ENCODE peak calls at places on chromosomes 7 and 10, in nine cellular contexts. F is DND-41, G is pancreas, T is mesendoderm, A is fibroblast of lung, Q is neuronal stem cell, W is GM23248, S is right lobe of liver, Z is cardiac muscle cell. I is an unnamed sample. For H3K27me3, the result is how much of the 10 kb centered on the place peaks cover.

GRCh38 chr10:80509108-80509402 is 28.6 kb upstream of the SH2D4B start:
- DNase-seq in F (no peak), G (no peak), T (no peak), A (no peak), Q (no peak), W (no peak), S (no peak), Z (no peak), I (no peak)

GRCh38 chr10:72277996-72278667 is 4.4 kb downstream of the DDIT4 start:
- DNase-seq in F (no peak), G (no peak), T (peak), A (no peak), Q (no peak), W (no peak), S (no peak), Z (peak), I (no peak)

GRCh38 chr7:139853576-139854511 is 24.8 kb downstream of the TBXAS1 start:
- DNase-seq in F (no peak), G (no peak), T (no peak), A (peak), Q (no peak), W (peak), S (no peak), Z (peak), I (no peak)

GRCh38 chr7:22983257-22983855 is 30.6 kb downstream of the HYCC1 start:
- DNase-seq in F (no peak), G (no peak), T (peak), A (peak), Q (no peak), W (peak), S (no peak), Z (no peak), I (no peak)

GRCh38 chr7:4168556-4168955 is 513.5 kb upstream of the FOXK1 start:
- DNase-seq in F (no peak), G (no peak), T (no peak), A (no peak), Q (no peak), W (no peak), S (no peak), Z (no peak), I (no peak)

GRCh38 chr7:119665791-119666190 is 607.2 kb upstream of the KCND2 start:
- DNase-seq in F (no peak), G (no peak), T (no peak), A (peak), Q (no peak), W (no peak), S (no peak), Z (peak), I (no peak)

GRCh38 chr10:71604324-71605018 is 115.1 kb downstream of the C10orf105 start:
- DNase-seq in F (no peak), G (no peak), T (peak), A (peak), Q (no peak), W (peak), S (no peak), Z (peak), I (peak)

GRCh38 chr7:113710310-113711106 is 208.3 kb downstream of the PPP1R3A start:
- DNase-seq in F (peak), G (no peak), T (peak), A (peak), Q (peak), W (peak), S (no peak), Z (peak), I (no peak)

GRCh38 chr10:45001382-45002148 is 842 bp downstream of the ZNF22 start:
- DNase-seq in F (peak), G (peak), T (peak), A (peak), Q (no peak), W (peak), S (peak), Z (peak), I (peak)

GRCh38 chr10:124001391-124002260 is 91.8 kb downstream of the CHST15 start:
- DNase-seq in F (peak), G (no peak), T (no peak), A (no peak), Q (no peak), W (no peak), S (no peak), Z (no peak), I (peak)

GRCh38 chr7:2928613-2929311 is 84.7 kb upstream of the GNA12 start:
- DNase-seq in F (no peak), G (peak), T (no peak), A (no peak), Q (no peak), W (no peak), S (peak), Z (no peak), I (peak)

GRCh38 chr10:15091418-15091817 is 2.8 kb upstream of the ACBD7 start:
- DNase-seq in F (no peak), G (no peak), T (no peak), A (no peak), Q (no peak), W (no peak), S (no peak), Z (no peak), I (no peak)

GRCh38 chr7:95609277-95609971 is 13.1 kb upstream of the PDK4 start:
- DNase-seq in F (no peak), G (no peak), T (no peak), A (peak), Q (no peak), W (peak), S (no peak), Z (peak), I (no peak)

GRCh38 chr7:95611224-95611623 is 14.9 kb upstream of the PDK4 start:
- DNase-seq in F (no peak), G (no peak), T (no peak), A (no peak), Q (no peak), W (no peak), S (no peak), Z (no peak), I (no peak)

GRCh38 chr7:95605275-95605674 is 9.0 kb upstream of the PDK4 start:
- DNase-seq in F (no peak), G (no peak), T (no peak), A (no peak), Q (no peak), W (no peak), S (no peak), Z (no peak), I (no peak)

GRCh38 chr7:95608344-95609173 is 12.2 kb upstream of the PDK4 start:
- DNase-seq in F (no peak), G (peak), T (peak), A (peak), Q (peak), W (peak), S (peak), Z (peak), I (peak)

DNA sequence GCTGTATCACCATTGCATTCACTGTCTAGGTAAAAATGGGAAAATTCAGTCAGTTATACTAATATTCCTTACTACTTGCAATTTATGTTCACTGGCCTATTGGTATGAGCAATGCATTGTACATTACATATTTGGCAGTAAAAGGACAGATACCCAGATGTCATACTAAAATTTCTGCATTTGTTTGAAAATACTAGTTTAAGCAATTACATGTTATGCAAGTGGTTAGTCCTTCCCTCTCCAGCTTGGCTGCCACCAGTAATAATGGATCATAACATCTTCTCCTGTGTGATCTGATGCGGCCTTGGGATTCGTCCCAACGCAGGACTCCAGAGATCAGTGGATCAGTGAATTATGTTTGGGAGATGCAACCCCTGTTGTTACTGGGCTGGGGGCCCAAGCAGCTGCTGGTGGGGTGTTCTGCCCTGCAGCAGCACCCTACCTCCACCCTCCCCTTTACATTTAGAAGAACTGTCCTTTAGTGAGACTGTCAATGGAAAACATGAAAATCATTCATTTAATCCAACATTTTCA is 11.2 kb upstream of the PDK4 start:
- DNase-seq in F (no peak), G (no peak), T (no peak), A (no peak), Q (no peak), W (peak), S (no peak), Z (no peak), I (no peak)
- H3K27ac ChIP-seq in F (peak), G (peak), T (no peak), A (no peak), Q (no peak), W (peak), S (peak), Z (no peak), I (no peak)

GRCh38 chr7:88395720-88396119 is 89.0 kb upstream of the STEAP4 start:
- DNase-seq in F (no peak), G (no peak), T (no peak), A (no peak), Q (no peak), W (no peak), S (no peak), Z (no peak), I (no peak)
- H3K27me3 ChIP-seq in F (under half), G (under half), T (under half), A (under half), Q (under half), W (under half), S (under half), Z (under half), I (under half)

GRCh38 chr7:157796846-157797245 is 460.0 kb downstream of the DNAJB6 start:
- DNase-seq in F (no peak), G (no peak), T (no peak), A (no peak), Q (no peak), W (no peak), S (no peak), Z (no peak), I (no peak)

GRCh38 chr7:157800281-157800680 is 463.5 kb downstream of the DNAJB6 start:
- DNase-seq in F (no peak), G (peak), T (no peak), A (no peak), Q (no peak), W (no peak), S (no peak), Z (no peak), I (no peak)

GRCh38 chr7:157797361-157797760 is 460.6 kb downstream of the DNAJB6 start:
- DNase-seq in F (no peak), G (no peak), T (peak), A (no peak), Q (no peak), W (no peak), S (no peak), Z (no peak), I (no peak)

GRCh38 chr7:157801109-157801508 is 464.3 kb downstream of the DNAJB6 start:
- DNase-seq in F (no peak), G (peak), T (no peak), A (no peak), Q (no peak), W (no peak), S (no peak), Z (no peak), I (no peak)

DNA sequence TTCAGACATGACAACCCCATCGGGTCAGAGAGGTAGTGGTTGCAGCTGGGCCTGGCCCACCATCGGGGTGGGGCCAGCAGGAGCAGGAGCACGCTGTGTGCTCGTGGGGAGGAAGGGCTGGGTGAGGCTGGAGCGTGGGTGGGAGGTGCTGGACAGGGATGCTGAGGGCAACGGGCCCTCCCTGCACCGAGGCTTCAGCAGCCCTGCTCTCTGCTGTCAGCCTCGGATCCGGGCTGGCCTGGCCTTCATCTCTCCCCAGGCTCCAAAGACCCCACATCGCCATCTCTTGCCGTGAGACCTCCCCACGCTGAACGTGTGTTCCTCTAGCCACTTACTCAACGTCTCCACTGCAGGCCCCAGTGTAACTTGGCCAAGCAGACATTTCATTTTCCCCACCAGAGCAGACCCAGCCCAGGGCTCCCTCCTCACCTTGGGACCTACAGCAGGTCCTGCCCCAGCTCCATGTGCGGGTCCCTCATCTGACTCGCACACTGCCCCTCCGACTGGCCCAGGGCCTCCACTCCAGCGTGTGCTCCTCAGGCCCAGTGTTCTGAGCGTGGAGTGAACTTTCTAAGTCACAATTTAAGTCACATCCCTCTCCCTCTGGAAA is 462.4 kb downstream of the DNAJB6 start:
- DNase-seq in F (no peak), G (peak), T (no peak), A (no peak), Q (no peak), W (no peak), S (no peak), Z (no peak), I (no peak)
- H3K4me3 ChIP-seq in F (no peak), G (no peak), T (no peak), A (no peak), Q (peak), W (no peak), S (no peak), Z (no peak), I (no peak)

DNA sequence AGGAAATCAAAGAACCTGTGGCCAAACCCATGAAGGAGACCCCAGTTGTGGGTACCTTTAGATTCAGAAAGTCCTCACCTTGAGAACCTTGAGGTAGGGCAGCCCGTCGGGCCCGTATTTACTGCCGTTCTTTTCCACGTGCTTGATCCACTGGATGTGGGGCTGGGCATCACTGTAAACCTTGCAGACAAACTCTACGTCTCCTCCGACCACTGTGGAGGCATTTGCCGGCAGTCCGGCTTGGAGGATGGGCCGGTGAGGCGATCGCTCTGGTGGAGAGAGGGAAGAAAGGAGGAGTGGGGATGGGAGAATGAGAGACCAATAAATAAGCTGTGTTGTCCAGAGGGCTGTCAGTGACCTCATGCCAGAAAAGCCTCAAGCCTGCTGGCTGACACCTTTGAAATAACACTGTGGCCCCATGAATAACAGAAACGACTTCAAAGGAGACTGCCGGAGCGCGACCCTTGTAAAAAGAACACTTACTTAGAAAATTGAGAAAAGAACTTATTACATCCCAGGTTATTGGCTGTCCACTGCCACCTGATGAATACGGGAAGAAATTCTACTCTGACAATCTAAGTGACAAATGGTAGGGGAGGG is 78.2 kb downstream of the FGFR2 start:
- DNase-seq in F (no peak), G (no peak), T (no peak), A (no peak), Q (no peak), W (no peak), S (no peak), Z (no peak), I (no peak)
- H3K27ac ChIP-seq in F (no peak), G (no peak), T (no peak), A (no peak), Q (no peak), W (no peak), S (no peak), Z (no peak), I (no peak)

GRCh38 chr10:126400641-126401040 is 12.4 kb upstream of the ADAM12 start:
- DNase-seq in F (no peak), G (no peak), T (no peak), A (no peak), Q (no peak), W (no peak), S (no peak), Z (no peak), I (no peak)
- H3K27me3 ChIP-seq in F (under half), G (under half), T (under half), A (under half), Q (under half), W (under half), S (under half), Z (under half), I (under half)